ENCODE peak calls at places on chromosomes 5 and 9, in five cellular contexts. R is cardiac muscle cell; P is fibroblast of lung; F is CD4-positive, alpha-beta memory T cell; T is naive thymus-derived CD4-positive, alpha-beta T cell. C is an unnamed sample.

GRCh38 chr9:134454386-134454978 is 128.2 kb downstream of the RXRA start:
- DNase-seq in P (peak; percentile 61), R (no peak), T (no peak), F (no peak), C (no peak)

GRCh38 chr5:109455598-109456096 is 45.9 kb upstream of the PJA2 start:
- DNase-seq in R (peak; percentile 26), T (no peak), P (peak; percentile 99), F (no peak), C (no peak)

GRCh38 chr5:158514353-158514960 is 585.3 kb downstream of the EBF1 start:
- DNase-seq in P (peak; percentile 85), T (no peak), R (no peak), F (no peak), C (no peak)

GRCh38 chr9:93297659-93298497 is 113.9 kb downstream of the WNK2 start:
- DNase-seq in P (no peak), F (no peak), R (no peak), T (no peak), C (peak; percentile 83)

GRCh38 chr9:120737411-120737810 is 23.1 kb upstream of the MEGF9 start:
- DNase-seq in R (no peak), T (no peak), P (no peak), F (no peak), C (no peak)

GRCh38 chr5:119302449-119302848 is 53.4 kb upstream of the TNFAIP8 start:
- DNase-seq in T (no peak), F (no peak), P (no peak), R (no peak), C (no peak)

GRCh38 chr9:6922680-6923079 is 164.9 kb downstream of the KDM4C start:
- DNase-seq in T (no peak), R (no peak), F (no peak), P (no peak), C (no peak)

GRCh38 chr5:135560858-135561257 is 17.9 kb downstream of the CXCL14 start:
- DNase-seq in R (peak; percentile 92), P (peak; percentile 61), F (peak; percentile 27), T (peak; percentile 14), C (peak; percentile 87)

GRCh38 chr9:224540-225520 is 10.2 kb downstream of the DOCK8 start:
- DNase-seq in F (no peak), T (no peak), R (no peak), P (no peak), C (no peak)

GRCh38 chr9:130890124-130890523 is 6.5 kb downstream of the QRFP start:
- DNase-seq in F (no peak), R (no peak), P (no peak), T (no peak), C (no peak)

GRCh38 chr9:136576269-136576626 is 30.4 kb upstream of the NOTCH1 start:
- DNase-seq in P (peak; percentile 36), F (no peak), R (no peak), T (no peak), C (no peak)

GRCh38 chr5:85096426-85096825 is 711.7 kb upstream of the EDIL3 start:
- DNase-seq in F (no peak), P (peak; percentile 37), R (no peak), T (no peak), C (no peak)

GRCh38 chr9:78612089-78612488 is 315.2 kb downstream of the PSAT1 start:
- DNase-seq in F (no peak), R (no peak), P (peak; percentile 74), T (no peak), C (no peak)

GRCh38 chr5:502325-503079 is 21.7 kb downstream of the SLC9A3 start:
- DNase-seq in T (no peak), P (no peak), F (no peak), R (no peak), C (no peak)

GRCh38 chr9:22165144-22165543 is 156.0 kb upstream of the CDKN2B start:
- DNase-seq in T (no peak), F (no peak), R (no peak), P (peak; percentile 60), C (no peak)

GRCh38 chr5:55180016-55180415 is 7.0 kb upstream of the CDC20B start:
- DNase-seq in P (no peak), F (no peak), R (no peak), T (no peak), C (no peak)
- H3K27me3 ChIP-seq in P (peaks cover 30% of the 10 kb centered on the region), F (peaks cover 24% of the 10 kb centered on the region), R (peaks cover 82% of the 10 kb centered on the region), T (peaks cover 24% of the 10 kb centered on the region), C (peaks cover 76% of the 10 kb centered on the region)

DNA sequence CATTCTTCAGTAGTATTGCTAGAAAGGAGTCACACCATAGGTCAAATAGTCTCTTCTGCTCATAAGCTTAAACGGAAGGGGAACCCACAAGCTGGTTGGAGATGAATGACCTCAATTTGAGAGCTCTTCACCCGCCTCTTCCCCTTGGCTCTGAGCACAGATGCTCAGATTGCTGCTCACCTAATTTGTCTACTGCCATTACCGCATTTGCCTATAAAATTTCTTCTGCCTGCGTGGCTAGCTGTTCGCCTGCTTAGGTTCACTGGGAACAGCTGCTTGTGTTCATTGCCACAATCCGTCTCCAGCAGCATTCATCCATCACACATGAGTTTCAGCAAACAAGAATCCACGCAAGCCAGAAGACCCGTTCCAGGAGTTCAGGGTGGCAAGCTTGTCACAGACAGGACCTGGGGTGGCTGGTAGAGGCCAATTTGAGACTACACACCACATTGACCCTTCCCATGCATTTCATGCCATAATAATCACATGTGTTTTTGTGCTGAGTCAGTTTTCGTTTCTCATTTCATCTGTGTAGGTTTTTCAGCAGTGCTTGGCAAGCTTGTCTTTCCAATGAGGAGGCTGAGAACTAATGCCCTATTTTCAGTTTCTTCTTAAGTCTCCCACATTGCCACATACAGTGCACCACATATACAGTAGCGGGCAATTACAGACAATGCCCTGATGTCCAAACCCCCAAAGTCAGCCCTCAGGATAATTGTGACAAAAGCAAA is 50.3 kb upstream of the DNAH5 start:
- DNase-seq in F (no peak), T (no peak), P (no peak), R (no peak), C (no peak)
- H3K4me3 ChIP-seq in F (no peak overlapping the region), T (no peak overlapping the region), P (no peak overlapping the region), R (no peak overlapping the region), C (no peak overlapping the region)

GRCh38 chr5:14748180-14748900 is 83.8 kb downstream of the OTULIN start:
- DNase-seq in F (no peak), R (no peak), P (no peak), T (no peak), C (no peak)

GRCh38 chr5:14753292-14753691 is 88.8 kb downstream of the OTULIN start:
- DNase-seq in R (no peak), T (no peak), F (no peak), P (no peak), C (no peak)

GRCh38 chr5:14750712-14751111 is 86.2 kb downstream of the OTULIN start:
- DNase-seq in P (no peak), R (no peak), T (no peak), F (no peak), C (no peak)

GRCh38 chr5:14752497-14753071 is 88.1 kb downstream of the OTULIN start:
- DNase-seq in F (no peak), R (no peak), P (no peak), T (no peak), C (no peak)

DNA sequence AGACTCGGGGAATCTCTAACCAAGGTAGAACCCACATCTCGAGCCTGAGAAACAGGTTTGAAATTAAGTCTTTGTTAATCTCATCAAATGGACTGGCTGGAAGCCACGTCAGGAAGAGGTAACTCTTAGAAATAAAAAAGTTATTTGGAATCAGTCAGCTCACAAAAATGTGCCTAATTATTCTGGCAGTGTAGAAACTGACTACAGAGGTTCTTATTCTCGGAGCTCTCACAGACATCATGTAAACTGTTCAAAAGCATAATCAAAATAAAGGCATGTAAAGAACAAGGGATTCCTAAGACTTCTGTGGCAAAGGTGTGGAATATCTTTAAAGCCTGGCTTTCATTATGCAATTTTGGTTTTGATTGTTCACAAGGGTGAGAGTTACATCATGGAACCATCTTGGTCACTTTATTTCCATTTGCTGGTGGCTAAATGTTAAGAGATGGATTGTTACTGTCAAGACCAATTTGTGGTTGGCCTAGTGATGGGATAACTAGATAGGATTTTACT is 85.1 kb downstream of the OTULIN start:
- DNase-seq in F (no peak), R (no peak), P (peak; percentile 71), T (no peak), C (no peak)
- H3K36me3 ChIP-seq in F (peaks cover 16% of the 10 kb centered on the region), R (peaks cover 3% of the 10 kb centered on the region), P (no peaks in the 10 kb centered on the region), T (peaks cover 7% of the 10 kb centered on the region), C (no peaks in the 10 kb centered on the region)

GRCh38 chr9:10612649-10613398 is at the start of gene PTPRD:
- DNase-seq in P (peak; percentile 40), T (no peak), F (no peak), R (peak; percentile 67), C (peak; percentile 80)
- H3K27me3 ChIP-seq in P (peaks cover 6% of the 10 kb centered on the region), T (no peaks in the 10 kb centered on the region), F (no peaks in the 10 kb centered on the region), R (peaks cover 78% of the 10 kb centered on the region), C (peaks cover 33% of the 10 kb centered on the region)

DNA sequence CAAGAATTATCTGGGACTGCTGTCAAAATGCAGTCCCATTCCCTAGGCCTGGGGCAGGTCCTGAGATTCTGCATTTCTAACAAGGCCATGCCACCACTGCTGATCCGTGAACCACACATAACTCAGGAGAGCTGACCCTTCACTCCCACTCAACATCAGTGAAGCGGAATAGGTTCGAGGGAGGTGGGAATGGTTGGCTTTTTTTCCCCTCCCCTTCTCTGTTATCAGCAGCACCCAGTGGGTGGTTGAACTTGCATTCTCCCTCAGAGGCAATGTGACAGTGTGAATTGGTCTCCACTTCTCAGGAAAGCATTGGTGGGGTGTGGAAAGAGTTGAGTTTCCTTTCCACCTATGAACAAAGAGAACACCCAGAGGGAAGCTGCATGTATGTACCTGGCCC is 344.3 kb downstream of the GADD45G start:
- DNase-seq in P (no peak), R (no peak), T (no peak), F (no peak), C (no peak)
- H3K4me3 ChIP-seq in P (no peak overlapping the region), R (no peak overlapping the region), T (no peak overlapping the region), F (no peak overlapping the region), C (no peak overlapping the region)

GRCh38 chr5:93941897-93942296 is 200.5 kb upstream of the POU5F2 start:
- DNase-seq in F (no peak), T (no peak), R (peak; percentile 10), P (no peak), C (no peak)
- H3K36me3 ChIP-seq in F (no peaks in the 10 kb centered on the region), T (no peaks in the 10 kb centered on the region), R (no peaks in the 10 kb centered on the region), P (no peaks in the 10 kb centered on the region), C (no peaks in the 10 kb centered on the region)

C was measured in H7.